ENCODE peak calls at places on chromosomes 3 and 15, in eight cellular contexts. T is fibroblast of lung; B is CD8-positive, alpha-beta T cell; F is PC-3; Q is endothelial cell of umbilical vein; S is HFF-Myc; Y is kidney; P is cardiac fibroblast. K is an unnamed sample.

GRCh38 chr3:179750720-179751328 is 98.0 kb downstream of the USP13 start:
- DNase-seq in T (peak), B (no peak), F (peak), Q (peak), S (no peak), Y (no peak), P (peak), K (peak)

GRCh38 chr3:43217633-43218032 is 68.7 kb upstream of the SNRK start:
- DNase-seq in T (peak), B (no peak), F (no peak), Q (no peak), S (peak), Y (no peak), P (no peak), K (no peak)

GRCh38 chr3:88985491-88985890 is 121.9 kb upstream of the EPHA3 start:
- DNase-seq in T (peak), B (no peak), F (no peak), Q (no peak), S (no peak), Y (no peak), P (no peak), K (no peak)

GRCh38 chr15:85168642-85169173 is 187.1 kb downstream of the PDE8A start:
- DNase-seq in T (peak), B (peak), F (peak), Q (peak), S (no peak), Y (no peak), P (peak), K (peak)

GRCh38 chr15:80480909-80481308 is 76.7 kb downstream of the ARNT2 start:
- DNase-seq in T (peak), B (no peak), F (peak), Q (no peak), S (no peak), Y (no peak), P (peak), K (no peak)

GRCh38 chr15:78927077-78927790 is 17.6 kb downstream of the CTSH start:
- DNase-seq in T (no peak), B (no peak), F (no peak), Q (no peak), S (no peak), Y (no peak), P (no peak), K (no peak)

GRCh38 chr3:57164606-57165573 is at the start of gene IL17RD:
- DNase-seq in T (peak), B (no peak), F (peak), Q (peak), S (no peak), Y (peak), P (peak), K (peak)

GRCh38 chr3:173912126-173912525 is 514.6 kb downstream of the NLGN1 start:
- DNase-seq in T (no peak), B (no peak), F (no peak), Q (no peak), S (no peak), Y (no peak), P (no peak), K (no peak)

GRCh38 chr15:58762731-58763130 is 8.4 kb upstream of the MINDY2 start:
- DNase-seq in T (no peak), B (no peak), F (no peak), Q (no peak), S (no peak), Y (no peak), P (no peak), K (no peak)

GRCh38 chr15:69131362-69132215 is 28.8 kb upstream of the GLCE start:
- DNase-seq in T (no peak), B (no peak), F (no peak), Q (no peak), S (no peak), Y (no peak), P (no peak), K (no peak)

GRCh38 chr3:61057491-61057890 is 193.8 kb downstream of the FHIT start:
- DNase-seq in T (no peak), B (no peak), F (no peak), Q (no peak), S (no peak), Y (no peak), P (no peak), K (no peak)

GRCh38 chr15:80480171-80480811 is 76.1 kb downstream of the ARNT2 start:
- DNase-seq in T (no peak), B (no peak), F (no peak), Q (no peak), S (no peak), Y (no peak), P (peak), K (no peak)

GRCh38 chr15:66288093-66288492 is 5.3 kb upstream of the DIS3L start:
- DNase-seq in T (no peak), B (no peak), F (no peak), Q (no peak), S (no peak), Y (no peak), P (no peak), K (no peak)

GRCh38 chr15:60096157-60096556 is 92.0 kb downstream of the FOXB1 start:
- DNase-seq in T (no peak), B (no peak), F (peak), Q (no peak), S (no peak), Y (no peak), P (peak), K (no peak)

GRCh38 chr3:40679289-40679688 is 154.5 kb downstream of the ZNF621 start:
- DNase-seq in T (no peak), B (no peak), F (no peak), Q (no peak), S (no peak), Y (no peak), P (no peak), K (no peak)

GRCh38 chr15:98868564-98868963 is 139.0 kb downstream of the PGPEP1L start:
- DNase-seq in T (no peak), B (no peak), F (no peak), Q (no peak), S (no peak), Y (no peak), P (no peak), K (no peak)

GRCh38 chr15:35271371-35272043 is 186.4 kb upstream of the NANOGP8 start:
- DNase-seq in T (peak), B (no peak), F (peak), Q (no peak), S (no peak), Y (no peak), P (no peak), K (no peak)

GRCh38 chr3:52685285-52685704 is 418 bp downstream of the PBRM1 start:
- DNase-seq in T (no peak), B (peak), F (peak), Q (peak), S (no peak), Y (peak), P (peak), K (peak)

GRCh38 chr3:51539291-51539891 is 872 bp downstream of the RAD54L2 start:
- DNase-seq in T (peak), B (peak), F (peak), Q (peak), S (no peak), Y (no peak), P (peak), K (peak)

GRCh38 chr15:67025719-67026118 is 39.7 kb upstream of the SMAD3 start:
- DNase-seq in T (peak), B (no peak), F (peak), Q (peak), S (no peak), Y (peak), P (peak), K (no peak)

GRCh38 chr15:81095690-81096365 is 38.2 kb upstream of the CFAP161 start:
- DNase-seq in T (no peak), B (no peak), F (no peak), Q (no peak), S (no peak), Y (no peak), P (no peak), K (no peak)

GRCh38 chr3:30221622-30222021 is 384.8 kb upstream of the TGFBR2 start:
- DNase-seq in T (peak), B (no peak), F (no peak), Q (no peak), S (no peak), Y (no peak), P (no peak), K (peak)

GRCh38 chr3:9978664-9979349 is 7.8 kb downstream of the EMC3 start:
- DNase-seq in T (no peak), B (no peak), F (no peak), Q (no peak), S (no peak), Y (no peak), P (no peak), K (no peak)

GRCh38 chr3:115146032-115146417 is 1.1 kb downstream of the ZBTB20 start:
- DNase-seq in T (peak), B (peak), F (peak), Q (peak), S (no peak), Y (no peak), P (peak), K (no peak)

GRCh38 chr3:99907959-99908544 is 90.4 kb downstream of the CMSS1 start:
- DNase-seq in T (no peak), B (no peak), F (peak), Q (no peak), S (no peak), Y (no peak), P (no peak), K (no peak)

GRCh38 chr3:143121240-143122088 is 1.9 kb downstream of the CHST2 start:
- DNase-seq in T (peak), B (peak), F (peak), Q (peak), S (no peak), Y (peak), P (peak), K (peak)

GRCh38 chr3:169968224-169968623 is 1.6 kb downstream of the SEC62 start:
- DNase-seq in T (no peak), B (no peak), F (no peak), Q (no peak), S (no peak), Y (no peak), P (no peak), K (no peak)

GRCh38 chr3:110576962-110577361 is 494.7 kb upstream of the NECTIN3 start:
- DNase-seq in T (peak), B (no peak), F (peak), Q (peak), S (peak), Y (no peak), P (peak), K (no peak)

GRCh38 chr15:38690737-38691332 is 126.2 kb upstream of the RASGRP1 start:
- DNase-seq in T (peak), B (peak), F (peak), Q (peak), S (peak), Y (no peak), P (peak), K (peak)

DNA sequence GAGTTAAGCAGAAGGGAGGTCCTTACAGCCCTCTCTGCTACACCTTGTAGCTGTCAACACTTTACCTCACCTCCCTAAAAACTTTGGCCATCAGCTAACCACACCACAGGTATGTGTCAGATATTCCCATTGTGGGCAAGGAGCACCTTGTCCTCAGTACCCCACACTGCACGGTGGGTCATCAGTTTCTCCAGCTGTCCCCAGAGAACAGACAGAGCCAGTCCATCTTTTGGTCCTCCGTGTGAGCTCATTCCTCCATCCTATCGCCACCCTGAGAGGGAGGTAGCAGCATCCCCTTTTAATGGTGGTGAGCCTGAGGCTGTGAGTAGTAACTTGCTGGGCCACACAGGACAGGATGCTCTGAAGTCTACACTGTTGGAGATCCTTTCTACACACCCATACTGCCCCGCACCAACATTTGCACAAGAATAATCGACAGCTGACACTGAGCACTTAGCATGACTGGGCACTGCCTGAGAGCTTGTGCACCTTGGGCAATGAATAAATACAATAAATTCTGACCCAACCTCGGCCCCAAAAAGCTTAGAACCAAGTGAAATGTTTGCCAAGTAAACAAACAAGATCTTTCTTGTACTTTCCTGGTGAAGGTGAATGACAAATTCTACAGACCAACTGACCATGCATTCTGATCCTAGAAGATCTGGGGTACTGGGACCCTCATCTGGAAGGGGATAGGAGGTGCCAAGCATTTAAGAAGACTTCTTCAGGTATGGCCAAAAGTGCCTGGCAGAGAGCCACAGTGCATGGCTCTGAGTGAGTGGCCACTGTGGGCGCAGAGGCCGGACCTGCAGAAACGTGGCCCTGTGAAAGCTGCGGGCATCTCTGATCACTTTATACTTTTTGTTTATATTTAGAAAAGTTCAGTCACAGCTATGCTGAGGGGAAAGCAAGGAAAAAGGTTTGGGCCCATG is 6.9 kb downstream of the CHCHD4 start:
- DNase-seq in T (no peak), B (no peak), F (no peak), Q (no peak), S (no peak), Y (no peak), P (no peak), K (no peak)
- H3K4me3 ChIP-seq in T (no peak), B (no peak), F (no peak), Q (no peak), S (no peak), Y (no peak), P (no peak), K (no peak)

GRCh38 chr3:12985148-12985547 is 88.1 kb downstream of the IQSEC1 start:
- DNase-seq in T (no peak), B (no peak), F (no peak), Q (no peak), S (no peak), Y (no peak), P (no peak), K (no peak)
- H3K4me3 ChIP-seq in T (no peak), B (no peak), F (no peak), Q (no peak), S (no peak), Y (no peak), P (no peak), K (no peak)

GRCh38 chr3:197878427-197878826 is 71.6 kb upstream of the RPL35A start:
- DNase-seq in T (no peak), B (no peak), F (no peak), Q (no peak), S (no peak), Y (no peak), P (no peak), K (peak)
- H3K4me3 ChIP-seq in T (no peak), B (no peak), F (no peak), Q (no peak), S (no peak), Y (no peak), P (no peak), K (no peak)

DNA sequence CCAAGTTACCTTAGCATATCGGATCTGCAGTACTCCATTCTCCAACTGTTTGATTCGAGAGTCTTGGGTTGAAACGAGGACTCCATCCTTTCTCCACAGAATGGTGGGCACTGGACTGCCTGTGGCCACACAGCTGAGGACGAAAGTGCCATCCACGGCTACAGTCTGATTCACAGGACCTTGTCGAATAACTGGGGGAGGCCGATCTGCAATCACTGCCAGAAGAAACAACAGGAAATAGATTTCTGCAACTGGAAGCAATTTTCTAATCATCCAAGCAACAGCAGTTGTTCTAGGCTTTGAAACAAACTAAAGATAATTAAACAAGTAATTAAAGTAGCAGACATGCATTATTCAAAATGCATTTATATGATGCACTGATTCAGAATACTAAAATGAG is 1097.7 kb downstream of the ROBO1 start:
- DNase-seq in T (no peak), B (no peak), F (no peak), Q (no peak), S (no peak), Y (no peak), P (no peak), K (no peak)
- H3K4me3 ChIP-seq in T (no peak), B (no peak), F (no peak), Q (no peak), S (no peak), Y (no peak), P (no peak), K (no peak)

GRCh38 chr3:70072754-70073153 is 73.2 kb downstream of the SAMMSON start:
- DNase-seq in T (no peak), B (no peak), F (no peak), Q (no peak), S (no peak), Y (no peak), P (no peak), K (no peak)

GRCh38 chr3:70067860-70068479 is 68.4 kb downstream of the SAMMSON start:
- DNase-seq in T (peak), B (no peak), F (no peak), Q (no peak), S (no peak), Y (no peak), P (peak), K (no peak)

GRCh38 chr3:70072180-70072579 is 72.6 kb downstream of the SAMMSON start:
- DNase-seq in T (peak), B (no peak), F (no peak), Q (peak), S (no peak), Y (no peak), P (no peak), K (no peak)

GRCh38 chr3:70069557-70069956 is 70.0 kb downstream of the SAMMSON start:
- DNase-seq in T (no peak), B (no peak), F (no peak), Q (no peak), S (no peak), Y (no peak), P (no peak), K (no peak)

GRCh38 chr3:70071138-70071537 is 71.6 kb downstream of the SAMMSON start:
- DNase-seq in T (no peak), B (no peak), F (no peak), Q (no peak), S (no peak), Y (no peak), P (no peak), K (no peak)
- H3K4me3 ChIP-seq in T (no peak), B (no peak), F (no peak), Q (no peak), S (no peak), Y (no peak), P (no peak), K (no peak)

GRCh38 chr15:76139368-76140068 is 79.7 kb downstream of the TMEM266 start:
- DNase-seq in T (peak), B (peak), F (peak), Q (peak), S (peak), Y (peak), P (peak), K (peak)

GRCh38 chr15:76138436-76138835 is 78.7 kb downstream of the TMEM266 start:
- DNase-seq in T (no peak), B (no peak), F (no peak), Q (no peak), S (no peak), Y (no peak), P (no peak), K (no peak)

GRCh38 chr15:76134537-76134936 is 74.8 kb downstream of the TMEM266 start:
- DNase-seq in T (no peak), B (no peak), F (no peak), Q (no peak), S (no peak), Y (no peak), P (no peak), K (no peak)

GRCh38 chr15:76135516-76135915 is 75.7 kb downstream of the TMEM266 start:
- DNase-seq in T (no peak), B (no peak), F (no peak), Q (no peak), S (no peak), Y (no peak), P (no peak), K (no peak)

DNA sequence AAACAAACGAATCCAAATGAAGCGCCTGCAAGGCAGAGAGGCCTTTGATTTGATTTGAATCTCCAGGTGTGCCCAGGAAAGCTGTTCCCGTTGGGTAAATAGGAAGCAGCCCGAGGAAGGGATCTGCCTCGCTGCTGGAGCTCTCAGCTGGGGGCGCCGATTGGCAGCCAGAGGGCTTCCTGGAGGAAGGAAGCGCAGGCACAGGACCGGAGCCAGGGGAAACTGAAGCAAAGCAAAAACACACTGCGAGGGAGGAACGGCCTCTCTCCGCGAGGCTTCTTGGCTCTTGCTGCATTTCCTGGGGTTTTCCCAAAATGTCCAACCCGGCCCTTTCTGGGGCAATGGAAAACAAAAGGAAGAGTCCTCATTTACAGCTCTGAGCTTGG is 80.3 kb downstream of the TMEM266 start:
- DNase-seq in T (no peak), B (no peak), F (no peak), Q (peak), S (no peak), Y (peak), P (peak), K (no peak)
- H3K4me3 ChIP-seq in T (no peak), B (no peak), F (no peak), Q (no peak), S (no peak), Y (no peak), P (no peak), K (no peak)

DNA sequence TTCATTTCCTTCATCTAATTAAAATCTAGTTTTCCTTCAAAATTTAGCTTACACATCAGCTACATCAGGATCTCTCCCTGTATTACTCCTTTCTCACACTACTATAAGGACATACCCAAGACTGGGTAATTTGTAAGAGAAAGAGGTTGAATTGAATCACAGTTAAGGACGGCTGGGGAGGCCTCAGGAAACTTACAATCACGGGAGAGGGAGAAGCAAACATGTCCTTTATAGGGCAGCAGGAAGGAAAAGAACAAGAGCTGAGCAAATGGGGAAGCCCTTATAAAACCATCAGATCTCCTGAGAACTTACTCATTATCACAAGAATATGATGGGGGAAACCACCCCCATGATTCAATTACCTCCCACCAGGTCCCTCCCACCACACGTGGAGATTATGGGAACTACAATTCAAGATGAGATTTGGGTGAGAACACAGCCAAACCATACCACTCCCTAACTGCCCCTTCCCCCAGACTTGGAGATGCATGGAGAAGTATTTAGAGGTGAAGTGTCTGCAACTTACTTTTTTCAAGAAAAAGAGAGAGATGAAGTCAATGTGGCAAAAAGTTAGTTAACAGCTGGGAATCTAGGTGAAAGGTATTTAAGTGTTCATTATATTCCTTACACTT is 21.3 kb downstream of the PRTG start:
- DNase-seq in T (no peak), B (no peak), F (no peak), Q (no peak), S (no peak), Y (no peak), P (no peak), K (no peak)
- H3K4me3 ChIP-seq in T (no peak), B (no peak), F (no peak), Q (no peak), S (no peak), Y (no peak), P (no peak), K (no peak)

K was measured in Jurkat, Clone E6-1.